ENCODE peak calls at places on chromosomes 13 and 19, in six cellular contexts. S, T, F, O, P and Q are unnamed samples.

GRCh38 chr19:51689751-51690358 is 3.3 kb upstream of the SPACA6 start:
- DNase-seq in O (no peak), P (no peak), T (peak; percentile 64), F (peak; percentile 68), S (peak; percentile 84), Q (peak; percentile 96)

GRCh38 chr19:2273356-2274184 is 8.4 kb downstream of the PEAK3 start:
- DNase-seq in T (peak; percentile 77), P (peak; percentile 73), S (peak; percentile 95), O (peak; percentile 52), F (peak; percentile 80), Q (peak; percentile 96)

GRCh38 chr19:13057744-13058143 is 44.9 kb downstream of the LYL1 start:
- DNase-seq in P (no peak), O (peak; percentile 47), F (no peak), T (peak; percentile 38), S (no peak), Q (no peak)

GRCh38 chr19:41928221-41928683 is at the start of gene ERFL:
- DNase-seq in F (no peak), T (no peak), P (no peak), S (no peak), O (no peak), Q (no peak)

GRCh38 chr13:39481493-39481892 is 121.5 kb downstream of the LHFPL6 start:
- DNase-seq in P (no peak), T (no peak), O (no peak), S (no peak), F (no peak), Q (no peak)

GRCh38 chr13:61913183-61913582 is 497.5 kb upstream of the PCDH20 start:
- DNase-seq in F (no peak), P (no peak), T (no peak), S (no peak), O (no peak), Q (no peak)

GRCh38 chr19:17052439-17052838 is 22.8 kb downstream of the HAUS8 start:
- DNase-seq in F (no peak), S (peak; percentile 58), O (peak; percentile 59), P (no peak), T (peak; percentile 63), Q (peak; percentile 70)

GRCh38 chr13:109211616-109212015 is 574.8 kb downstream of the IRS2 start:
- DNase-seq in P (no peak), S (no peak), O (no peak), F (no peak), T (no peak), Q (peak; percentile 95)

GRCh38 chr13:51562011-51562671 is 22.1 kb upstream of the WDFY2 start:
- DNase-seq in F (no peak), O (no peak), S (no peak), P (no peak), T (no peak), Q (no peak)

GRCh38 chr19:3733549-3734309 is 25.5 kb downstream of the TJP3 start:
- DNase-seq in O (no peak), S (no peak), F (no peak), P (no peak), T (no peak), Q (no peak)

GRCh38 chr13:114076329-114076761 is 56.1 kb downstream of the RASA3 start:
- DNase-seq in F (no peak), P (no peak), S (no peak), T (no peak), O (no peak), Q (no peak)
- H3K4me1 ChIP-seq in F (peaks cover 51% of the 10 kb centered on the region), P (peaks cover 3% of the 10 kb centered on the region), S (no peaks in the 10 kb centered on the region), T (peaks cover 42% of the 10 kb centered on the region), O (peaks cover 20% of the 10 kb centered on the region), Q (no peaks in the 10 kb centered on the region)

DNA sequence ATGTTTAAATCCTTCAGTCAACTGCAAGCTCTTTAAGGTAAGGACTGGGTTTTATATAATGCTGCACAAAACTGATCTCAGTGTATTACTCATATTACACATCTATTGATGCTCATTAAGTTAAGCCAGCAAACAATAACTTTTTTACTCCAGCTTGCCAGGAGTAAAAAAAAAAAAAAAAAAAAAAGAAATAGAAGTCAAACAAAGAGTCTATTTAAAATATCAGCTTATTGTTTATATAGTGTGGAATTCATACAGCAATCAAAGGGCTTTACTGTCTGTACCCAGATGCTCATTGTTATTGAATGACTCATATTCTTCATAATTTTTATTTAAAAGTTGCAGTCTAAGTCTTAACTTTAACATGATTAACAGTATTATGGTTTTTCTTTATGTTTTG is 21.8 kb upstream of the KBTBD7 start:
- DNase-seq in T (no peak), S (no peak), P (no peak), F (no peak), O (peak; percentile 82), Q (no peak)
- H2BK15ac ChIP-seq in T (no peak overlapping the region), S (no peak overlapping the region), P (no peak overlapping the region), F (no peak overlapping the region), O (no peak overlapping the region), Q (no peak overlapping the region)

GRCh38 chr19:21141787-21142464 is at the start of gene ZNF431:
- DNase-seq in S (peak; percentile 97), O (peak; percentile 93), F (peak; percentile 91), P (peak; percentile 84), T (peak; percentile 95), Q (peak; percentile 99)
- H2BK5ac ChIP-seq in S (peak within 1 kb of the TSS; percentile 12), O (peak within 1 kb of the TSS; percentile 71), F (no peak within 1 kb of the TSS), P (peak within 1 kb of the TSS; percentile 94), T (no peak within 1 kb of the TSS), Q (no peak within 1 kb of the TSS)

GRCh38 chr13:110559986-110560385 is 1.5 kb downstream of the RAB20 start:
- DNase-seq in F (no peak), O (no peak), P (no peak), S (no peak), T (no peak), Q (no peak)
- H3K4me1 ChIP-seq in F (peaks cover 6% of the 10 kb centered on the region), O (peaks cover 8% of the 10 kb centered on the region), P (peaks cover 1% of the 10 kb centered on the region), S (peaks cover 10% of the 10 kb centered on the region), T (peaks cover 10% of the 10 kb centered on the region), Q (peaks cover 6% of the 10 kb centered on the region)